ENCODE peak calls at places on chromosomes 5 and 9, in four cellular contexts. T is mesenchymal stem cell, N is trophoblast cell, H is H9. Y is an unnamed sample.

GRCh38 chr5:27523629-27524028 is 485.2 kb upstream of the CDH9 start:
- DNase-seq in H (no peak), T (no peak), N (no peak), Y (no peak)

GRCh38 chr5:180860887-180861822 is at the start of gene ZFP62:
- DNase-seq in T (peak; percentile 91), N (peak; percentile 91), H (peak; percentile 95), Y (peak; percentile 93)

GRCh38 chr5:78811121-78811832 is 162.7 kb upstream of the LHFPL2 start:
- DNase-seq in T (no peak), H (no peak), N (no peak), Y (no peak)

GRCh38 chr9:118209343-118209742 is 505.1 kb downstream of the TLR4 start:
- DNase-seq in T (no peak), N (no peak), H (no peak), Y (no peak)

GRCh38 chr9:119114681-119115080 is 254.6 kb downstream of the BRINP1 start:
- DNase-seq in N (no peak), T (no peak), H (no peak), Y (no peak)

GRCh38 chr5:133925866-133926488 is 42.4 kb downstream of the C5orf15 start:
- DNase-seq in T (no peak), H (no peak), N (peak; percentile 96), Y (no peak)

GRCh38 chr5:102718819-102719218 is 36.3 kb upstream of the PAM start:
- DNase-seq in N (no peak), T (peak; percentile 5), H (no peak), Y (no peak)

GRCh38 chr5:16531063-16531667 is 65.6 kb upstream of the ZNF622 start:
- DNase-seq in H (no peak), T (no peak), N (no peak), Y (no peak)

GRCh38 chr5:139964266-139964993 is 78.7 kb downstream of the NRG2 start:
- DNase-seq in T (no peak), N (no peak), H (no peak), Y (no peak)

GRCh38 chr5:11719888-11720481 is 184.3 kb downstream of the CTNND2 start:
- DNase-seq in H (peak; percentile 75), N (peak; percentile 57), T (peak; percentile 10), Y (peak; percentile 56)

GRCh38 chr9:134204991-134205578 is 40.7 kb upstream of the RNU6ATAC start:
- DNase-seq in T (peak; percentile 45), H (no peak), N (no peak), Y (no peak)

GRCh38 chr9:113261917-113262671 is 13.3 kb downstream of the CDC26 start:
- DNase-seq in N (no peak), T (no peak), H (no peak), Y (no peak)

GRCh38 chr9:29039258-29039657 is 1466.0 kb upstream of the C9orf72 start:
- DNase-seq in H (no peak), T (peak; percentile 22), N (no peak), Y (no peak)
- H2BK12ac ChIP-seq in H (no peak overlapping the region), T (no peak overlapping the region), N (no peak overlapping the region), Y (no peak overlapping the region)

GRCh38 chr9:98234231-98234825 is 21.1 kb downstream of the TBC1D2 start:
- DNase-seq in T (no peak), H (no peak), N (no peak), Y (no peak)
- H3K23ac ChIP-seq in T (no peak overlapping the region), H (no peak overlapping the region), N (no peak overlapping the region), Y (peak overlapping the region; percentile 60)

GRCh38 chr5:175829718-175830585 is 41.4 kb upstream of the CPLX2 start:
- DNase-seq in N (no peak), H (no peak), T (no peak), Y (no peak)
- H2BK12ac ChIP-seq in N (no peak overlapping the region), H (no peak overlapping the region), T (no peak overlapping the region), Y (no peak overlapping the region)

GRCh38 chr9:99870126-99870525 is 36.3 kb upstream of the STX17 start:
- DNase-seq in H (no peak), N (peak; percentile 17), T (no peak), Y (no peak)
- H3K23ac ChIP-seq in H (no peak overlapping the region), N (no peak overlapping the region), T (no peak overlapping the region), Y (no peak overlapping the region)

GRCh38 chr5:1934801-1935429 is 52.2 kb upstream of the IRX4 start:
- DNase-seq in T (no peak), H (no peak), N (no peak), Y (no peak)
- H2BK12ac ChIP-seq in T (no peak overlapping the region), H (no peak overlapping the region), N (peak overlapping the region; percentile 11), Y (no peak overlapping the region)

GRCh38 chr5:143922718-143923117 is 110.8 kb downstream of the HMHB1 start:
- DNase-seq in H (no peak), N (peak; percentile 26), T (peak; percentile 59), Y (no peak)

GRCh38 chr5:143924311-143924710 is 112.3 kb downstream of the HMHB1 start:
- DNase-seq in H (no peak), T (no peak), N (no peak), Y (no peak)

GRCh38 chr5:143923634-143924265 is 111.8 kb downstream of the HMHB1 start:
- DNase-seq in T (peak; percentile 47), H (no peak), N (no peak), Y (no peak)

GRCh38 chr5:143920772-143921171 is 108.8 kb downstream of the HMHB1 start:
- DNase-seq in N (no peak), H (no peak), T (no peak), Y (no peak)

DNA sequence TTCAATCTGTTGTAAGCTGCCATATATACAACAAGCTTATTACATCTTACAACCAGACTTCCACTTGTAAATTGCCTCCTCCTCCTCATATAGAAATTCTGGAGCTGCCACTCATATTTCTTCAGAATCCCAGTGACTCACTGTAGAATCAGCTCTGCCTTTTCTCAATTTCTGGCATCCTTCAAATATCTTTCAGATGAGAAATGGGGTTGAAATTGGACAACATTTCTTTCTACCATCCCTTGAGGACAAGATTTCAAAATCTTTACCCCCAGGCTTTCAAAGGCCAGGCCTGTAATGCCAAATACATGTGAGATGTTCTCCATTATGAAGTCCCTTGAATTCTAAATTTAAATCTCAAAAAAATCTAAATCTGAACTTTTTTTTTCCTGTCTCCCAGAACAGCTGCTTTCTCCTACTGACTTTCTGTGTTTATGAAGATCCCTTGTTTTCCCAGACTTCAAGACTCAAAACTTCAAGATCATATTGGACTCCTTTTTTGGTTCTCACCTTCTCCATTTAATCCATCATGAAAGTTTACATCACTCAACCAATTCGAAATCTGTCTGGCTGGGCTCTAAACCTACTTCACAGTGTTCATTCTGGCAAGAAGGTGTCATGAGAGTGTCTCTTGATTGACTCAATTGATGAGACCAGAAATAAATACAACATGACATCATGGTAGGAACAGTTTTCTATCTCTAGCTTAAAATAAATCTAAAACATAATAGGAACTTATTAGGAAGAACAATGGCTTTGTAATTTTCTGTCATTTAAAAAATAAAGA is 109.8 kb downstream of the HMHB1 start:
- DNase-seq in N (peak; percentile 72), H (no peak), T (peak; percentile 53), Y (no peak)
- H3K23ac ChIP-seq in N (no peak overlapping the region), H (no peak overlapping the region), T (no peak overlapping the region), Y (no peak overlapping the region)